ENCODE peak calls at places on chromosomes 2 and 18, in nine cellular contexts. E, W, J, T, O, D, K, L and U are unnamed samples.

GRCh38 chr18:46630160-46630559 is 26.9 kb downstream of the LOXHD1 start:
- DNase-seq in E (peak), W (no peak), J (no peak), T (no peak), O (no peak), D (no peak), K (no peak), L (no peak), U (no peak)

GRCh38 chr2:42791606-42792005 is 777 bp downstream of the HAAO start:
- DNase-seq in E (no peak), W (no peak), J (no peak), T (no peak), O (no peak), D (no peak), K (no peak), L (no peak), U (no peak)

GRCh38 chr2:236403811-236404210 is 139.6 kb upstream of the ASB18 start:
- DNase-seq in E (no peak), W (no peak), J (no peak), T (no peak), O (no peak), D (no peak), K (no peak), L (no peak), U (no peak)

GRCh38 chr2:76444732-76445131 is 734.0 kb upstream of the GCFC2 start:
- DNase-seq in E (peak), W (no peak), J (no peak), T (no peak), O (no peak), D (no peak), K (no peak), L (no peak), U (no peak)

GRCh38 chr18:49094136-49094535 is 143.4 kb upstream of the SMAD7 start:
- DNase-seq in E (no peak), W (no peak), J (no peak), T (no peak), O (no peak), D (peak), K (no peak), L (peak), U (peak)

GRCh38 chr2:20614201-20615045 is 36.5 kb downstream of the HS1BP3 start:
- DNase-seq in E (no peak), W (no peak), J (peak), T (no peak), O (no peak), D (no peak), K (no peak), L (no peak), U (peak)

GRCh38 chr2:206230060-206230890 is 44.2 kb upstream of the ZDBF2 start:
- DNase-seq in E (no peak), W (no peak), J (no peak), T (no peak), O (peak), D (no peak), K (no peak), L (no peak), U (peak)

GRCh38 chr2:86621290-86621943 is 2.2 kb downstream of the RNF103 start:
- DNase-seq in E (no peak), W (no peak), J (no peak), T (no peak), O (no peak), D (peak), K (no peak), L (no peak), U (peak)

GRCh38 chr2:182943339-182943738 is 76.9 kb upstream of the FRZB start:
- DNase-seq in E (no peak), W (no peak), J (no peak), T (no peak), O (no peak), D (no peak), K (no peak), L (no peak), U (no peak)

GRCh38 chr18:55220523-55220922 is 261.3 kb upstream of the CCDC68 start:
- DNase-seq in E (no peak), W (no peak), J (no peak), T (no peak), O (no peak), D (no peak), K (no peak), L (no peak), U (peak)

GRCh38 chr2:46164581-46165301 is 132.5 kb upstream of the EPAS1 start:
- DNase-seq in E (no peak), W (peak), J (no peak), T (peak), O (no peak), D (peak), K (peak), L (peak), U (peak)

GRCh38 chr18:51151568-51152511 is 45.6 kb downstream of the MEX3C start:
- DNase-seq in E (peak), W (no peak), J (no peak), T (peak), O (no peak), D (no peak), K (no peak), L (no peak), U (no peak)

GRCh38 chr2:233964581-233964980 is 47.4 kb downstream of the TRPM8 start:
- DNase-seq in E (no peak), W (no peak), J (no peak), T (no peak), O (no peak), D (no peak), K (no peak), L (no peak), U (peak)

GRCh38 chr18:23819005-23819404 is 129.8 kb downstream of the LAMA3 start:
- DNase-seq in E (no peak), W (no peak), J (no peak), T (no peak), O (no peak), D (no peak), K (no peak), L (no peak), U (no peak)

GRCh38 chr18:26745288-26745975 is 120.1 kb downstream of the AQP4 start:
- DNase-seq in E (no peak), W (no peak), J (no peak), T (no peak), O (no peak), D (no peak), K (no peak), L (no peak), U (no peak)

DNA sequence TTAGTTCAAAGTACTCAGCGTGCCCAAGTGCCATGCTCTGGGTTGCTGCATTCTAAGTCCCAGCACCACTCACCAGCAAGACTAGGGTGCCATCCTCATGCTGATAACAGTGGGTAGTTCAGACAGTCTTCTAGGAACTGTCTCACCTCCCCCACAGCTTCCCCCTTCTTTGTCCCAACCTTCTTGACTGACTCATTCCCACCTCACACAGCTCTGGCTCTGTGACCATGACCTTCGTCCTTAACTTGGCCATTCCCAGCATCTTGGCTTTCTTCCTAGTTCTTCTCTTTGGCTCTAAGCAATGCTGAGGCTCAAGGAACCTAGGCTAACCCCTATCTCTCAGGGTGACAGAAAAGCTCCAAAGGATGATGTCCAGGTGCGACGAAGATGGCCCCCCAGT is 20.0 kb upstream of the CXCR4 start:
- DNase-seq in E (no peak), W (no peak), J (no peak), T (no peak), O (no peak), D (no peak), K (no peak), L (no peak), U (no peak)
- H3K4me3 ChIP-seq in E (no peak), W (no peak), J (no peak), T (no peak), O (no peak), D (no peak), K (no peak), L (no peak), U (no peak)

GRCh38 chr2:18752667-18753422 is 163.5 kb upstream of the NT5C1B start:
- DNase-seq in E (no peak), W (no peak), J (no peak), T (no peak), O (no peak), D (peak), K (no peak), L (no peak), U (no peak)
- TF ChIP-seq CTCF in E (no peak), W (no peak), J (no peak), T (no peak), O (no peak), D (peak), K (peak), L (no peak), U (no peak)

GRCh38 chr2:120312861-120313694 is 32.9 kb upstream of the INHBB start:
- DNase-seq in E (peak), W (peak), J (peak), T (peak), O (peak), D (peak), K (peak), L (peak), U (peak)
- H3K4me3 ChIP-seq in E (peak), W (no peak), J (peak), T (no peak), O (no peak), D (peak), K (peak), L (peak), U (peak)

DNA sequence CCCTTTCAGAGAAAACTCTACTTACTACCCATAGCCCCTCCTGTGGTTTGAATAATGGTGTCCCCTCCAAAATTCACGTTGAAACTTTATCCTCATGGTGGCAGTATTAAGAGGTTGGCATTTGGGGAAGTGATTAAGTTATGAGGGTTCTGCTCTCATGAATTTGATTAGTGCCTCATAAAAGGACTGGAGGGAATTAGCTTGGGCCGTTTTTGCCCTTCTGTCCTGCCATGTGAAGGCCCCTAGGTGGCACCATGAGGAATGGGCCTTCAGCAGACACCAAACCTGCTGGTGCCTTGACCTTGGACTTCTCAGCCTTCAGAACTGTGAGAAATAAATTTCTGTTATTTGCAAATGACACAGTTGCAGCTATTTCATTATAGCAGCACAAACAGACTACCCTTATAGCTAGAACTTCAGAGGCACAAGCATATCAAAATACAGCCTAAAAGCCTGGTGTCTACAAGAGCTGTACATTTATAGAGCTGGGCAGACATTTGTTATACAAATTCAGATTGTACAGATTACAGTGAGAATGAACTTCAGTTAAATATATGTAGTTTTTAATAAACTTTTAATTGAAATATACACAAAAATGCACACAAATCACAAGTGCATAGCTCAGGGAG is 2.6 kb upstream of the PTPN2 start:
- DNase-seq in E (peak), W (no peak), J (no peak), T (no peak), O (no peak), D (peak), K (no peak), L (no peak), U (no peak)
- TF ChIP-seq CTCF in E (peak), W (peak), J (no peak), T (no peak), O (peak), D (peak), K (peak), L (no peak), U (peak)

GRCh38 chr18:63346031-63346430 is 21.0 kb downstream of the KDSR start:
- DNase-seq in E (no peak), W (no peak), J (no peak), T (no peak), O (no peak), D (no peak), K (no peak), L (peak), U (no peak)
- H3K4me3 ChIP-seq in E (no peak), W (no peak), J (no peak), T (no peak), O (no peak), D (no peak), K (no peak), L (no peak), U (no peak)